ENCODE peak calls at places on chromosome 17, in six cellular contexts. V, B, F, O, N and E are unnamed samples.

GRCh38 chr17:40791808-40792436 is 7.8 kb downstream of the KRT28 start:
- DNase-seq in V (no peak), B (peak; percentile 15), F (no peak), O (no peak), N (peak; percentile 45), E (no peak)

GRCh38 chr17:57735707-57736106 is 9.4 kb downstream of the CCDC182 start:
- DNase-seq in V (no peak), B (peak; percentile 34), F (no peak), O (no peak), N (peak; percentile 37), E (no peak)

GRCh38 chr17:40984226-40984625 is at the start of gene KRT40:
- DNase-seq in V (no peak), B (no peak), F (no peak), O (no peak), N (no peak), E (no peak)

GRCh38 chr17:57523926-57524634 is 221.0 kb downstream of the CCDC182 start:
- DNase-seq in V (no peak), B (no peak), F (no peak), O (no peak), N (no peak), E (no peak)

GRCh38 chr17:56499799-56500388 is 93.6 kb upstream of the NOG start:
- DNase-seq in V (no peak), B (peak; percentile 19), F (no peak), O (no peak), N (peak; percentile 24), E (no peak)

GRCh38 chr17:33968350-33969044 is 286.6 kb upstream of the CCL2 start:
- DNase-seq in V (no peak), B (peak; percentile 38), F (peak; percentile 83), O (peak; percentile 40), N (no peak), E (peak; percentile 43)

GRCh38 chr17:17551361-17551760 is 40.1 kb downstream of the PEMT start:
- DNase-seq in V (no peak), B (no peak), F (no peak), O (no peak), N (no peak), E (no peak)

GRCh38 chr17:70804161-70804560 is 634.8 kb downstream of the KCNJ2 start:
- DNase-seq in V (no peak), B (no peak), F (no peak), O (no peak), N (no peak), E (no peak)

GRCh38 chr17:42507671-42508070 is 28.4 kb upstream of the NAGLU start:
- DNase-seq in V (no peak), B (no peak), F (no peak), O (no peak), N (no peak), E (no peak)

GRCh38 chr17:69406906-69407305 is 7.6 kb upstream of the MAP2K6 start:
- DNase-seq in V (no peak), B (no peak), F (no peak), O (no peak), N (no peak), E (no peak)

GRCh38 chr17:42846594-42847280 is 2.4 kb downstream of the AOC2 start:
- DNase-seq in V (no peak), B (no peak), F (no peak), O (no peak), N (peak; percentile 23), E (no peak)

GRCh38 chr17:41415833-41416335 is 8.5 kb downstream of the KRT37 start:
- DNase-seq in V (no peak), B (no peak), F (no peak), O (no peak), N (peak; percentile 93), E (no peak)

GRCh38 chr17:43547189-43547550 is 1.0 kb upstream of the ETV4 start:
- DNase-seq in V (no peak), B (no peak), F (no peak), O (no peak), N (no peak), E (no peak)

GRCh38 chr17:63497708-63498483 is 21.0 kb downstream of the ACE start:
- DNase-seq in V (no peak), B (no peak), F (no peak), O (no peak), N (peak; percentile 62), E (no peak)

GRCh38 chr17:81833160-81833920 is at the start of gene MCRIP1:
- DNase-seq in V (peak; percentile 60), B (peak; percentile 97), F (peak; percentile 72), O (peak; percentile 100), N (peak; percentile 91), E (peak; percentile 99)

GRCh38 chr17:81434079-81434478 is 38.8 kb downstream of the BAHCC1 start:
- DNase-seq in V (no peak), B (no peak), F (no peak), O (no peak), N (no peak), E (no peak)

GRCh38 chr17:62882284-62882683 is 74.2 kb upstream of the MARCHF10 start:
- DNase-seq in V (no peak), B (no peak), F (no peak), O (no peak), N (no peak), E (no peak)

GRCh38 chr17:45221081-45221996 is at the start of gene FMNL1:
- DNase-seq in V (no peak), B (peak; percentile 60), F (no peak), O (no peak), N (no peak), E (peak; percentile 63)

GRCh38 chr17:13030459-13031305 is 12.9 kb upstream of the ELAC2 start:
- DNase-seq in V (no peak), B (peak; percentile 52), F (no peak), O (peak; percentile 19), N (peak; percentile 30), E (peak; percentile 32)

GRCh38 chr17:65228734-65229390 is 91.7 kb downstream of the RGS9 start:
- DNase-seq in V (no peak), B (peak; percentile 70), F (peak; percentile 89), O (peak; percentile 39), N (no peak), E (peak; percentile 33)

GRCh38 chr17:13520899-13521572 is 80.7 kb downstream of the HS3ST3A1 start:
- DNase-seq in V (no peak), B (no peak), F (peak; percentile 13), O (no peak), N (no peak), E (no peak)

GRCh38 chr17:8173871-8174322 is 2.3 kb downstream of the TMEM107 start:
- DNase-seq in V (no peak), B (no peak), F (no peak), O (no peak), N (no peak), E (no peak)

GRCh38 chr17:17626151-17626805 is 34.8 kb upstream of the PEMT start:
- DNase-seq in V (peak; percentile 27), B (no peak), F (no peak), O (no peak), N (no peak), E (no peak)

GRCh38 chr17:17053446-17054379 is 11.5 kb downstream of the MPRIP start:
- DNase-seq in V (no peak), B (no peak), F (no peak), O (no peak), N (no peak), E (no peak)

GRCh38 chr17:32882734-32883133 is 5.8 kb upstream of the MYO1D start:
- DNase-seq in V (no peak), B (peak; percentile 68), F (no peak), O (no peak), N (no peak), E (no peak)

GRCh38 chr17:27533874-27534815 is 77.9 kb downstream of the KSR1 start:
- DNase-seq in V (no peak), B (no peak), F (no peak), O (no peak), N (no peak), E (no peak)

DNA sequence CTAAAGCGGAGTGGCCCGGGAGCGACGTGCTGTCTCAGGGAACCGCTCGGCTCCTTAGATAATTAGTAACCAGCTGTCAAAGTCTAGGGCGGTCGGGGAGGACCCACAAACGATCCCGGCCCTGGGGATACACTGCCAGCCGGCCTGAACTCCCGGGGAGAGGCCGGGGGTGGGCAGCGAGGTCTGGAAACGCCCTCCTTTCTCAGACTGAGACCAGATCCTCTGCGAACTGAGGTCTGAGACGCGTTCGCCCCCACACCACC is 1.3 kb downstream of the HNF1B start:
- DNase-seq in V (no peak), B (no peak), F (no peak), O (no peak), N (peak; percentile 88), E (no peak)
- TF ChIP-seq POLR2A in V (no peak), B (no peak), F (no peak), O (no peak), N (peak; percentile 55), E (no peak)

GRCh38 chr17:73769480-73769879 is 125.2 kb upstream of the SDK2 start:
- DNase-seq in V (no peak), B (no peak), F (no peak), O (no peak), N (no peak), E (no peak)

GRCh38 chr17:73772107-73772705 is 128.0 kb upstream of the SDK2 start:
- DNase-seq in V (no peak), B (no peak), F (no peak), O (no peak), N (no peak), E (no peak)

GRCh38 chr17:73770849-73771229 is 126.6 kb upstream of the SDK2 start:
- DNase-seq in V (no peak), B (no peak), F (no peak), O (no peak), N (no peak), E (no peak)

GRCh38 chr17:73768691-73769090 is 124.4 kb upstream of the SDK2 start:
- DNase-seq in V (no peak), B (no peak), F (no peak), O (no peak), N (no peak), E (no peak)

GRCh38 chr17:73770115-73770848 is 126.0 kb upstream of the SDK2 start:
- DNase-seq in V (no peak), B (no peak), F (no peak), O (no peak), N (no peak), E (no peak)
- TF ChIP-seq TAF1 in V (no peak), B (no peak), F (no peak), O (no peak), N (no peak), E (no peak)

GRCh38 chr17:79792984-79793923 is 3.6 kb downstream of the CBX8 start:
- DNase-seq in V (no peak), B (no peak), F (no peak), O (no peak), N (no peak), E (no peak)
- TF ChIP-seq POLR2AphosphoS5 in V (no peak), B (no peak), F (no peak), O (no peak), N (no peak), E (no peak)

GRCh38 chr17:77887110-77887463 is 71.4 kb upstream of the TNRC6C start:
- DNase-seq in V (no peak), B (no peak), F (no peak), O (no peak), N (no peak), E (no peak)

GRCh38 chr17:77886387-77886728 is 72.1 kb upstream of the TNRC6C start:
- DNase-seq in V (no peak), B (no peak), F (no peak), O (no peak), N (no peak), E (no peak)

GRCh38 chr17:77888242-77889134 is 70.0 kb upstream of the TNRC6C start:
- DNase-seq in V (no peak), B (no peak), F (no peak), O (no peak), N (no peak), E (no peak)

GRCh38 chr17:77889135-77889505 is 69.4 kb upstream of the TNRC6C start:
- DNase-seq in V (no peak), B (no peak), F (no peak), O (no peak), N (no peak), E (no peak)

GRCh38 chr17:77887464-77888241 is 70.8 kb upstream of the TNRC6C start:
- DNase-seq in V (no peak), B (no peak), F (no peak), O (peak; percentile 48), N (peak; percentile 35), E (no peak)
- TF ChIP-seq POLR2A in V (no peak), B (no peak), F (no peak), O (no peak), N (no peak), E (no peak)